ENCODE peak calls at places on chromosome 10, in four cellular contexts. Y is activated CD4-positive, alpha-beta T cell treated with anti-CD3 and anti-CD28 coated beads, Interleukin-2, amount 10 ng/mL, durations not matched to agents 7 days and 5 days; B is amniotic epithelial cell; W is activated naive CD8-positive, alpha-beta T cell treated with anti-CD3 and anti-CD28 coated beads, Interleukin-2, amount 50 U/mL, for 24 hours. K is an unnamed sample.

GRCh38 chr10:44706745-44707144 is 204.4 kb upstream of the TMEM72 start:
- DNase-seq in Y (no peak), B (peak; percentile 44), W (no peak), K (no peak)

GRCh38 chr10:44280615-44281014 is 104.3 kb downstream of the CXCL12 start:
- DNase-seq in Y (no peak), B (no peak), W (no peak), K (no peak)

GRCh38 chr10:70549962-70550845 is 52.3 kb downstream of the PRF1 start:
- DNase-seq in Y (peak; percentile 79), B (peak; percentile 42), W (peak; percentile 76), K (peak; percentile 76)

GRCh38 chr10:28396317-28396716 is 93.5 kb upstream of the MPP7 start:
- DNase-seq in Y (no peak), B (no peak), W (no peak), K (no peak)

GRCh38 chr10:131743190-131744151 is 157.3 kb upstream of the PPP2R2D start:
- DNase-seq in Y (no peak), B (no peak), W (peak; percentile 30), K (no peak)

GRCh38 chr10:83806716-83807115 is 332.6 kb upstream of the GHITM start:
- DNase-seq in Y (no peak), B (no peak), W (no peak), K (no peak)

GRCh38 chr10:59234814-59235429 is 58.5 kb downstream of the PHYHIPL start:
- DNase-seq in Y (no peak), B (peak; percentile 41), W (no peak), K (peak; percentile 46)

GRCh38 chr10:11654659-11655058 is 43.2 kb upstream of the USP6NL start:
- DNase-seq in Y (no peak), B (no peak), W (no peak), K (no peak)

GRCh38 chr10:119782981-119783664 is 57.3 kb downstream of the INPP5F start:
- DNase-seq in Y (no peak), B (no peak), W (no peak), K (no peak)

GRCh38 chr10:110848106-110848505 is 23.6 kb upstream of the PDCD4 start:
- DNase-seq in Y (no peak), B (no peak), W (no peak), K (no peak)

GRCh38 chr10:29811751-29812427 is 177.1 kb upstream of the SVIL start:
- DNase-seq in Y (peak; percentile 53), B (peak; percentile 96), W (peak; percentile 2), K (no peak)

GRCh38 chr10:2985729-2986232 is 81.6 kb upstream of the PFKP start:
- DNase-seq in Y (no peak), B (peak; percentile 60), W (no peak), K (no peak)

GRCh38 chr10:98920362-98920761 is 315.3 kb downstream of the HPSE2 start:
- DNase-seq in Y (no peak), B (no peak), W (no peak), K (no peak)

GRCh38 chr10:79274279-79275104 is 72.8 kb upstream of the PPIF start:
- DNase-seq in Y (no peak), B (no peak), W (no peak), K (no peak)

GRCh38 chr10:119543814-119544642 is 1.5 kb upstream of the RGS10 start:
- DNase-seq in Y (no peak), B (no peak), W (no peak), K (no peak)

GRCh38 chr10:11170993-11171416 is 153.3 kb downstream of the CELF2 start:
- DNase-seq in Y (peak; percentile 32), B (no peak), W (peak; percentile 62), K (no peak)

GRCh38 chr10:98170249-98171117 is 36.0 kb downstream of the R3HCC1L start:
- DNase-seq in Y (peak; percentile 39), B (peak; percentile 41), W (peak; percentile 25), K (peak; percentile 55)

GRCh38 chr10:60572511-60573194 is 183.0 kb upstream of the ANK3 start:
- DNase-seq in Y (peak; percentile 31), B (peak; percentile 43), W (peak; percentile 8), K (peak; percentile 22)

GRCh38 chr10:79160191-79160590 is 91.4 kb downstream of the ZMIZ1 start:
- DNase-seq in Y (no peak), B (no peak), W (no peak), K (no peak)

GRCh38 chr10:59606551-59606961 is 103.1 kb downstream of the SLC16A9 start:
- DNase-seq in Y (no peak), B (peak; percentile 28), W (no peak), K (no peak)

GRCh38 chr10:35896011-35896410 is 253.9 kb upstream of the FZD8 start:
- DNase-seq in Y (no peak), B (peak; percentile 93), W (no peak), K (no peak)

GRCh38 chr10:70829543-70829942 is 13.8 kb downstream of the SGPL1 start:
- DNase-seq in Y (no peak), B (no peak), W (no peak), K (no peak)

GRCh38 chr10:8051851-8052257 is 2.6 kb upstream of the GATA3 start:
- DNase-seq in Y (no peak), B (no peak), W (peak; percentile 36), K (no peak)

GRCh38 chr10:22997102-22997501 is 69.2 kb downstream of the ARMC3 start:
- DNase-seq in Y (no peak), B (peak; percentile 10), W (no peak), K (peak; percentile 17)

GRCh38 chr10:58642283-58642682 is 129.6 kb downstream of the BICC1 start:
- DNase-seq in Y (no peak), B (peak; percentile 7), W (no peak), K (no peak)

GRCh38 chr10:30199376-30200018 is 140.1 kb upstream of the JCAD start:
- DNase-seq in Y (no peak), B (no peak), W (no peak), K (peak; percentile 35)

GRCh38 chr10:130963786-130964522 is 347.6 kb downstream of the TCERG1L start:
- DNase-seq in Y (no peak), B (no peak), W (no peak), K (no peak)

GRCh38 chr10:20598590-20598989 is 298.5 kb downstream of the NEBL start:
- DNase-seq in Y (no peak), B (peak; percentile 84), W (no peak), K (no peak)

GRCh38 chr10:114258274-114258840 is 19.3 kb downstream of the VWA2 start:
- DNase-seq in Y (no peak), B (no peak), W (no peak), K (no peak)

GRCh38 chr10:76082956-76083355 is 651.5 kb downstream of the LRMDA start:
- DNase-seq in Y (no peak), B (peak; percentile 89), W (no peak), K (no peak)

GRCh38 chr10:91668935-91669334 is 36.1 kb upstream of the PPP1R3C start:
- DNase-seq in Y (no peak), B (no peak), W (no peak), K (no peak)

GRCh38 chr10:30529373-30529998 is 95.5 kb downstream of the MAP3K8 start:
- DNase-seq in Y (peak; percentile 81), B (no peak), W (peak; percentile 82), K (no peak)

GRCh38 chr10:73076361-73077183 is 20.1 kb downstream of the P4HA1 start:
- DNase-seq in Y (no peak), B (peak; percentile 56), W (no peak), K (no peak)

GRCh38 chr10:50251309-50251850 is at the start of gene ASAH2:
- DNase-seq in Y (no peak), B (no peak), W (no peak), K (no peak)